ENCODE peak calls at places on chromosomes 4 and X, in eight cellular contexts. G is Calu3; X is AG04450; W is activated CD8-positive, alpha-beta memory T cell treated with anti-CD3 and anti-CD28 coated beads, Interleukin-2, amount 50 U/mL, for 48 hours; U is EL; O is activated CD4-positive, alpha-beta T cell treated with anti-CD3 and anti-CD28 coated beads, Interleukin-2, amount 10 ng/mL, durations not matched to agents 7 days and 5 days; M is fibroblast of the conjunctiva; P is COR-L47. J is an unnamed sample.

GRCh38 chr4:53515076-53515475 is 76.2 kb downstream of the LNX1 start:
- DNase-seq in O (no peak), P (no peak), U (no peak), M (no peak), G (no peak), W (no peak), X (no peak), J (no peak)

GRCh38 chr4:109113511-109113910 is 188.9 kb downstream of the COL25A1 start:
- DNase-seq in M (peak), P (no peak), U (no peak), W (no peak), G (no peak), X (no peak), O (no peak), J (no peak)

GRCh38 chrX:64975989-64976672 is at the start of gene ZC4H2:
- DNase-seq in W (peak), X (peak), U (peak), G (peak), O (peak), M (peak), P (no peak), J (peak)

GRCh38 chrX:130144509-130144908 is 21.1 kb downstream of the AIFM1 start:
- DNase-seq in X (no peak), G (no peak), U (peak), P (no peak), M (no peak), O (no peak), W (no peak), J (no peak)

GRCh38 chr4:54683616-54684346 is 26.0 kb downstream of the KIT start:
- DNase-seq in P (no peak), O (peak), G (peak), U (peak), X (no peak), W (no peak), M (no peak), J (peak)

GRCh38 chr4:38664704-38665401 is 854 bp downstream of the KLF3 start:
- DNase-seq in X (no peak), U (peak), P (peak), G (peak), W (no peak), M (no peak), O (peak), J (peak)

GRCh38 chrX:71579136-71579989 is 1.1 kb downstream of the GCNA start:
- DNase-seq in P (no peak), G (no peak), W (no peak), M (no peak), X (no peak), U (no peak), O (no peak), J (no peak)

GRCh38 chr4:164614999-164615398 is 138.9 kb upstream of the SMIM31 start:
- DNase-seq in U (no peak), O (no peak), X (no peak), W (no peak), P (no peak), G (no peak), M (no peak), J (no peak)

GRCh38 chrX:13597928-13598327 is 28.5 kb downstream of the EGFL6 start:
- DNase-seq in G (no peak), W (no peak), X (no peak), M (no peak), O (no peak), U (no peak), P (no peak), J (no peak)

GRCh38 chr4:139645458-139645857 is 20.2 kb upstream of the MGST2 start:
- DNase-seq in X (no peak), M (no peak), O (no peak), U (no peak), W (no peak), G (peak), P (no peak), J (no peak)

GRCh38 chr4:150828159-150828558 is 186.9 kb downstream of the LRBA start:
- DNase-seq in O (peak), M (no peak), U (no peak), X (no peak), G (no peak), P (no peak), W (peak), J (no peak)

GRCh38 chrX:1906028-1906427 is 291.2 kb downstream of the ASMT start:
- DNase-seq in P (no peak), M (no peak), W (no peak), X (no peak), U (no peak), G (no peak), O (no peak), J (no peak)

GRCh38 chr4:155597281-155597680 is 69.4 kb upstream of the GUCY1A1 start:
- DNase-seq in W (no peak), O (no peak), P (no peak), X (no peak), G (no peak), U (no peak), M (no peak), J (no peak)

GRCh38 chr4:137125011-137125410 is 407.3 kb downstream of the PCDH18 start:
- DNase-seq in X (no peak), M (peak), P (no peak), O (no peak), G (peak), U (peak), W (no peak), J (peak)

GRCh38 chrX:118717703-118718391 is 9.6 kb upstream of the IL13RA1 start:
- DNase-seq in M (no peak), G (no peak), U (no peak), P (no peak), W (no peak), O (no peak), X (no peak), J (no peak)

GRCh38 chr4:98528882-98529281 is 129.5 kb downstream of the TSPAN5 start:
- DNase-seq in G (no peak), U (no peak), O (no peak), P (no peak), X (no peak), W (no peak), M (no peak), J (no peak)

GRCh38 chr4:165715989-165716388 is 157.0 kb upstream of the TLL1 start:
- DNase-seq in U (no peak), G (no peak), P (no peak), M (no peak), X (no peak), W (no peak), O (no peak), J (no peak)

J was measured in RPMI8226.